ENCODE peak calls at places on chromosome 14, in five cellular contexts. One of them, this sample, is unnamed.

GRCh38 chr14:57266060-57266459 is 2.6 kb downstream of the EXOC5 start:
- DNase-seq in GM12865: no peak
- DNase-seq in lung: no peak
- DNase-seq in stimulated activated CD4-positive, alpha-beta T cell treated with anti-CD3 and anti-CD28 coated beads, Interleukin-4, amount 100 ng/mL, for 48 hours: no peak
- DNase-seq in iPS DF 6.9: no peak
- DNase-seq in this sample: no peak

GRCh38 chr14:67409461-67409860 is 2.5 kb downstream of the PLEK2 start:
- DNase-seq in GM12865: no peak
- DNase-seq in lung: no peak
- DNase-seq in stimulated activated CD4-positive, alpha-beta T cell treated with anti-CD3 and anti-CD28 coated beads, Interleukin-4, amount 100 ng/mL, for 48 hours: no peak
- DNase-seq in iPS DF 6.9: no peak
- DNase-seq in this sample: no peak

GRCh38 chr14:99603471-99603933 is 505 bp downstream of the CCDC85C start:
- DNase-seq in GM12865: peak; percentile 36
- DNase-seq in lung: no peak
- DNase-seq in stimulated activated CD4-positive, alpha-beta T cell treated with anti-CD3 and anti-CD28 coated beads, Interleukin-4, amount 100 ng/mL, for 48 hours: peak; percentile 23
- DNase-seq in iPS DF 6.9: no peak
- DNase-seq in this sample: no peak

GRCh38 chr14:56189306-56189705 is 71.1 kb downstream of the PELI2 start:
- DNase-seq in GM12865: no peak
- DNase-seq in lung: no peak
- DNase-seq in stimulated activated CD4-positive, alpha-beta T cell treated with anti-CD3 and anti-CD28 coated beads, Interleukin-4, amount 100 ng/mL, for 48 hours: no peak
- DNase-seq in iPS DF 6.9: no peak
- DNase-seq in this sample: no peak

GRCh38 chr14:98112211-98112780 is 1159.7 kb downstream of the BCL11B start:
- DNase-seq in GM12865: peak; percentile 27
- DNase-seq in lung: no peak
- DNase-seq in stimulated activated CD4-positive, alpha-beta T cell treated with anti-CD3 and anti-CD28 coated beads, Interleukin-4, amount 100 ng/mL, for 48 hours: no peak
- DNase-seq in iPS DF 6.9: no peak
- DNase-seq in this sample: no peak

GRCh38 chr14:84006643-84007137 is 1523.3 kb upstream of the FLRT2 start:
- DNase-seq in GM12865: no peak
- DNase-seq in lung: no peak
- DNase-seq in stimulated activated CD4-positive, alpha-beta T cell treated with anti-CD3 and anti-CD28 coated beads, Interleukin-4, amount 100 ng/mL, for 48 hours: no peak
- DNase-seq in iPS DF 6.9: no peak
- DNase-seq in this sample: no peak

GRCh38 chr14:22839159-22839779 is 2.9 kb downstream of the MMP14 start:
- DNase-seq in GM12865: no peak
- DNase-seq in lung: no peak
- DNase-seq in stimulated activated CD4-positive, alpha-beta T cell treated with anti-CD3 and anti-CD28 coated beads, Interleukin-4, amount 100 ng/mL, for 48 hours: no peak
- DNase-seq in iPS DF 6.9: no peak
- DNase-seq in this sample: no peak

GRCh38 chr14:46344327-46344937 is 307.1 kb downstream of the RPL10L start:
- DNase-seq in GM12865: peak; percentile 32
- DNase-seq in lung: no peak
- DNase-seq in stimulated activated CD4-positive, alpha-beta T cell treated with anti-CD3 and anti-CD28 coated beads, Interleukin-4, amount 100 ng/mL, for 48 hours: no peak
- DNase-seq in iPS DF 6.9: no peak
- DNase-seq in this sample: no peak

GRCh38 chr14:64506751-64507150 is 2.2 kb downstream of the ZBTB1 start:
- DNase-seq in GM12865: peak; percentile 45
- DNase-seq in lung: no peak
- DNase-seq in stimulated activated CD4-positive, alpha-beta T cell treated with anti-CD3 and anti-CD28 coated beads, Interleukin-4, amount 100 ng/mL, for 48 hours: no peak
- DNase-seq in iPS DF 6.9: no peak
- DNase-seq in this sample: no peak

GRCh38 chr14:39233680-39234326 is at the start of gene MIA2:
- DNase-seq in GM12865: no peak
- DNase-seq in lung: no peak
- DNase-seq in stimulated activated CD4-positive, alpha-beta T cell treated with anti-CD3 and anti-CD28 coated beads, Interleukin-4, amount 100 ng/mL, for 48 hours: no peak
- DNase-seq in iPS DF 6.9: no peak
- DNase-seq in this sample: no peak

GRCh38 chr14:103130965-103131364 is 7.7 kb downstream of the TNFAIP2 start:
- DNase-seq in GM12865: no peak
- DNase-seq in lung: no peak
- DNase-seq in stimulated activated CD4-positive, alpha-beta T cell treated with anti-CD3 and anti-CD28 coated beads, Interleukin-4, amount 100 ng/mL, for 48 hours: no peak
- DNase-seq in iPS DF 6.9: no peak
- DNase-seq in this sample: no peak

GRCh38 chr14:90924618-90925345 is 108.6 kb upstream of the TTC7B start:
- DNase-seq in GM12865: no peak
- DNase-seq in lung: no peak
- DNase-seq in stimulated activated CD4-positive, alpha-beta T cell treated with anti-CD3 and anti-CD28 coated beads, Interleukin-4, amount 100 ng/mL, for 48 hours: no peak
- DNase-seq in iPS DF 6.9: no peak
- DNase-seq in this sample: no peak

GRCh38 chr14:89699076-89699475 is 255.5 kb downstream of the EFCAB11 start:
- DNase-seq in GM12865: no peak
- DNase-seq in lung: no peak
- DNase-seq in stimulated activated CD4-positive, alpha-beta T cell treated with anti-CD3 and anti-CD28 coated beads, Interleukin-4, amount 100 ng/mL, for 48 hours: no peak
- DNase-seq in iPS DF 6.9: no peak
- DNase-seq in this sample: no peak

GRCh38 chr14:98899441-98899840 is 372.6 kb downstream of the BCL11B start:
- DNase-seq in GM12865: no peak
- DNase-seq in lung: no peak
- DNase-seq in stimulated activated CD4-positive, alpha-beta T cell treated with anti-CD3 and anti-CD28 coated beads, Interleukin-4, amount 100 ng/mL, for 48 hours: no peak
- DNase-seq in iPS DF 6.9: no peak
- DNase-seq in this sample: no peak

GRCh38 chr14:35215110-35215872 is 76.9 kb upstream of the PSMA6 start:
- DNase-seq in GM12865: peak; percentile 50
- DNase-seq in lung: no peak
- DNase-seq in stimulated activated CD4-positive, alpha-beta T cell treated with anti-CD3 and anti-CD28 coated beads, Interleukin-4, amount 100 ng/mL, for 48 hours: no peak
- DNase-seq in iPS DF 6.9: no peak
- DNase-seq in this sample: no peak

GRCh38 chr14:60736494-60736893 is 1.9 kb downstream of the MNAT1 start:
- DNase-seq in GM12865: no peak
- DNase-seq in lung: no peak
- DNase-seq in stimulated activated CD4-positive, alpha-beta T cell treated with anti-CD3 and anti-CD28 coated beads, Interleukin-4, amount 100 ng/mL, for 48 hours: no peak
- DNase-seq in iPS DF 6.9: no peak
- DNase-seq in this sample: no peak